ENCODE peak calls at places on chromosomes 5 and 9, in five cellular contexts. O is BJ, B is heart right ventricle, S is pancreas, J is tibial nerve. K is an unnamed sample.
A peak's percentile ranks its signal among the peaks of the same experiment; 100 is the strongest.

GRCh38 chr9:38619556-38620447 is 594 bp downstream of the ANKRD18A start:
- DNase-seq in S (peak; percentile 26), J (no peak), O (no peak), B (no peak), K (no peak)

GRCh38 chr5:112279082-112279481 is 140.0 kb downstream of the EPB41L4A start:
- DNase-seq in S (no peak), J (no peak), B (no peak), O (no peak), K (no peak)

GRCh38 chr5:145925353-145925752 is 11.0 kb upstream of the SH3RF2 start:
- DNase-seq in O (peak; percentile 90), J (no peak), S (no peak), B (no peak), K (peak; percentile 88)

GRCh38 chr9:33189331-33189731 is 22.2 kb upstream of the B4GALT1 start:
- DNase-seq in O (no peak), B (no peak), J (no peak), S (no peak), K (no peak)

GRCh38 chr5:34905564-34905963 is 9.7 kb downstream of the RAD1 start:
- DNase-seq in S (no peak), B (no peak), O (no peak), J (no peak), K (no peak)

GRCh38 chr5:87268126-87268969 is 665 bp downstream of the RASA1 start:
- DNase-seq in B (peak; percentile 73), O (peak; percentile 6), J (peak; percentile 49), S (peak; percentile 55), K (peak; percentile 14)

GRCh38 chr9:121376214-121376830 is 6.3 kb upstream of the STOM start:
- DNase-seq in S (no peak), O (no peak), B (no peak), J (no peak), K (no peak)

GRCh38 chr9:83981126-83981871 is 694 bp downstream of the RMI1 start:
- DNase-seq in J (peak; percentile 8), B (no peak), O (no peak), S (peak; percentile 51), K (no peak)

GRCh38 chr9:121861501-121862180 is 210.2 kb downstream of the DAB2IP start:
- DNase-seq in S (no peak), J (no peak), O (no peak), B (peak; percentile 49), K (no peak)

GRCh38 chr9:109401169-109401989 is 80.5 kb upstream of the EPB41L4B start:
- DNase-seq in B (no peak), J (peak; percentile 10), S (peak; percentile 48), O (no peak), K (no peak)

GRCh38 chr9:125850763-125851162 is 103.6 kb downstream of the PBX3 start:
- DNase-seq in B (no peak), O (no peak), J (no peak), S (no peak), K (no peak)

GRCh38 chr5:72363146-72363802 is 43.1 kb downstream of the PTCD2 start:
- DNase-seq in O (no peak), J (no peak), B (no peak), S (no peak), K (peak; percentile 35)

GRCh38 chr5:141641634-141642278 is 5.0 kb downstream of the RELL2 start:
- DNase-seq in B (no peak), J (no peak), O (no peak), S (no peak), K (no peak)

GRCh38 chr5:6729400-6730310 is 16.4 kb downstream of the TENT4A start:
- DNase-seq in S (no peak), J (peak; percentile 9), B (peak; percentile 46), O (no peak), K (no peak)

GRCh38 chr9:108057421-108058136 is 568.0 kb upstream of the KLF4 start:
- DNase-seq in B (no peak), S (no peak), O (peak; percentile 89), J (no peak), K (peak; percentile 95)

GRCh38 chr9:133074111-133074651 is 12.4 kb downstream of the CEL start:
- DNase-seq in O (peak; percentile 40), B (no peak), J (no peak), S (peak; percentile 62), K (peak; percentile 23)

GRCh38 chr9:87613265-87614111 is 112.4 kb upstream of the CTSL start:
- DNase-seq in J (no peak), B (no peak), S (no peak), O (no peak), K (no peak)

GRCh38 chr9:87270241-87271234 is 227.1 kb upstream of the DAPK1 start:
- DNase-seq in O (no peak), B (peak; percentile 36), J (peak; percentile 36), S (peak; percentile 43), K (peak; percentile 80)

GRCh38 chr9:4671737-4672136 is 5.5 kb upstream of the SPATA6L start:
- DNase-seq in S (no peak), J (no peak), B (no peak), O (no peak), K (no peak)

GRCh38 chr5:142358648-142359047 is 33.8 kb upstream of the SPRY4 start:
- DNase-seq in O (no peak), S (no peak), B (no peak), J (no peak), K (no peak)

GRCh38 chr9:99255651-99256050 is 33.6 kb downstream of the SEC61B start:
- DNase-seq in O (no peak), S (no peak), B (no peak), J (no peak), K (no peak)

GRCh38 chr5:123720955-123721354 is 209.0 kb downstream of the CSNK1G3 start:
- DNase-seq in J (no peak), O (no peak), B (no peak), S (no peak), K (no peak)

GRCh38 chr5:88889165-88890069 is 6.4 kb upstream of the MEF2C start:
- DNase-seq in B (peak; percentile 71), O (no peak), S (peak; percentile 10), J (peak; percentile 30), K (no peak)

GRCh38 chr5:149550267-149550582 is 1.0 kb downstream of the CSNK1A1 start:
- DNase-seq in O (peak; percentile 19), J (peak; percentile 17), B (no peak), S (no peak), K (peak; percentile 50)

GRCh38 chr5:56319281-56320242 is 86.4 kb upstream of the ANKRD55 start:
- DNase-seq in J (peak; percentile 28), O (no peak), B (peak; percentile 59), S (no peak), K (no peak)

GRCh38 chr9:22913026-22913425 is 466.4 kb downstream of the DMRTA1 start:
- DNase-seq in O (no peak), S (no peak), J (no peak), B (no peak), K (no peak)

GRCh38 chr5:3131161-3131560 is 379.7 kb upstream of the IRX2 start:
- DNase-seq in B (no peak), O (no peak), J (no peak), S (no peak), K (no peak)

GRCh38 chr5:42606464-42606869 is 150.2 kb upstream of the CCDC152 start:
- DNase-seq in J (no peak), B (no peak), S (no peak), O (no peak), K (no peak)

GRCh38 chr5:130975847-130976246 is 189.2 kb downstream of the HINT1 start:
- DNase-seq in J (no peak), O (no peak), B (no peak), S (peak; percentile 6), K (no peak)

DNA sequence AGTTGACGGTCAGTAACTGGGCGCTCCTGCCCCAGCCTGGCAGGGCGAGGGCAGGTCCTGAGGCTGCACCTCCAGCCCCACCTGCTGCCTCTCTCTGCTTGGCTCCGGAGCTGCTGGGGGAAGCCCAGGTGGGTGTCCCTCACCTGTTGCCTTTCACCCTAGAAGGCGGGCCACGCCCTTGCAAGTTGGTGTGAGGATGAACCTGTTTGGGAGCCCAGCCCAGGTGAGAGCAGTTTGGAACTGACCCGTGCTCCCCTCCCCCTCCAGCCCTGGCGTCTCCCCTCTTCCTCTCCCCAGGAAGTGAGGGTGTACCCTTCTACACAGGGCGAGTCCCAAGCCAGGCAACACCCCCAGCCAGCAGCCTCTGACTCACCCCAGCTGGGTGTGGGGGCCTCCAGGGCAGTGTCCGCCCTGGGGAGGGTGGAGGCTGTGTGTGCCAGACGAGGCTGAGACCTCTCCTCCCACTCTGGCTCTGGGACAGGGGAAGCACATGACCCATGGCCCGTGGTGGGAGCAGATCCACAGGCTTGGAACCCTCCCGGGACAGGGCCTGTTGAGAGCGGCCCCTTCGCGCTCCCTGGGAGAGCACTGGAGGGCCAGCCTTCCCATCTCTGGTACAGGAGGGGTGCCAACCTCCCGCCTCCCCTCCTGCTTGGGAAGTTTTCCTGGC is 10.4 kb downstream of the LRRC8A start:
- DNase-seq in O (peak; percentile 74), B (peak; percentile 87), J (peak; percentile 74), S (peak; percentile 78), K (no peak)
- H3K4me3 ChIP-seq in O (peak overlapping the region; percentile 12), B (peak overlapping the region; percentile 16), J (peak overlapping the region; percentile 32), S (no peak overlapping the region), K (peak overlapping the region; percentile 21)

GRCh38 chr5:2021484-2022176 is 138.9 kb upstream of the IRX4 start:
- DNase-seq in J (no peak), S (no peak), O (no peak), B (no peak), K (no peak)
- H3K4me3 ChIP-seq in J (no peak overlapping the region), S (no peak overlapping the region), O (no peak overlapping the region), B (no peak overlapping the region), K (no peak overlapping the region)

GRCh38 chr9:21558079-21558478 is 76.0 kb upstream of the IFNE start:
- DNase-seq in S (no peak), O (no peak), B (no peak), J (no peak), K (no peak)
- H3K4me3 ChIP-seq in S (no peak overlapping the region), O (peak overlapping the region; percentile 89), B (no peak overlapping the region), J (no peak overlapping the region), K (peak overlapping the region; percentile 89)

GRCh38 chr5:79448336-79448735 is 65.6 kb downstream of the HOMER1 start:
- DNase-seq in O (peak; percentile 33), J (no peak), B (no peak), S (no peak), K (peak; percentile 47)
- H3K4me3 ChIP-seq in O (no peak overlapping the region), J (no peak overlapping the region), B (no peak overlapping the region), S (no peak overlapping the region), K (no peak overlapping the region)

GRCh38 chr9:129750010-129750409 is 2.8 kb downstream of the PTGES start:
- DNase-seq in J (no peak), S (no peak), B (no peak), O (peak; percentile 72), K (no peak)

GRCh38 chr9:129746092-129746760 is 6.6 kb downstream of the PTGES start:
- DNase-seq in B (no peak), J (no peak), S (no peak), O (no peak), K (no peak)

GRCh38 chr9:129748249-129748648 is 4.6 kb downstream of the PTGES start:
- DNase-seq in O (no peak), S (no peak), B (no peak), J (no peak), K (no peak)

GRCh38 chr9:129751841-129752801 is 721 bp downstream of the PTGES start:
- DNase-seq in B (no peak), S (no peak), O (no peak), J (no peak), K (no peak)

GRCh38 chr9:129749575-129749974 is 3.3 kb downstream of the PTGES start:
- DNase-seq in J (no peak), B (no peak), O (no peak), S (no peak), K (no peak)
- H3K4me3 ChIP-seq in J (no peak overlapping the region), B (no peak overlapping the region), O (no peak overlapping the region), S (no peak overlapping the region), K (no peak overlapping the region)

K was measured in AG09309.